ENCODE peak calls at places on chromosomes 4 and X, in four cellular contexts. U is IMR-90, T is mesendoderm, A is trophoblast cell. F is an unnamed sample.

GRCh38 chrX:5971300-5971699 is 257.4 kb downstream of the NLGN4X start:
- DNase-seq in A (no peak), U (no peak), T (no peak), F (no peak)

GRCh38 chr4:128847074-128847724 is 37.7 kb downstream of the JADE1 start:
- DNase-seq in U (peak), T (no peak), A (peak), F (no peak)

GRCh38 chr4:121212801-121213200 is 48.7 kb upstream of the TNIP3 start:
- DNase-seq in U (no peak), A (no peak), T (no peak), F (no peak)

GRCh38 chr4:140426610-140427103 is 791 bp downstream of the CLGN start:
- DNase-seq in A (no peak), T (peak), U (no peak), F (no peak)

GRCh38 chrX:134780908-134781307 is 122.6 kb upstream of the PLAC1 start:
- DNase-seq in U (no peak), T (no peak), A (peak), F (no peak)

GRCh38 chr4:135201081-135201480 is 999.5 kb upstream of the PABPC4L start:
- DNase-seq in A (no peak), T (no peak), U (peak), F (no peak)

GRCh38 chr4:87530868-87531267 is 1.7 kb upstream of the SPARCL1 start:
- DNase-seq in A (no peak), T (no peak), U (peak), F (no peak)

GRCh38 chr4:14583331-14583730 is 418.9 kb upstream of the CPEB2 start:
- DNase-seq in A (no peak), T (no peak), U (no peak), F (no peak)

GRCh38 chrX:119871599-119872395 is at the start of the genes NDUFA1 and RNF113A:
- DNase-seq in U (peak), A (peak), T (peak), F (peak)

GRCh38 chrX:49155243-49155899 is 7.2 kb upstream of the MAGIX start:
- DNase-seq in A (peak), T (peak), U (peak), F (peak)

GRCh38 chrX:153882086-153882498 is 3.9 kb downstream of the L1CAM start:
- DNase-seq in T (no peak), A (no peak), U (peak), F (peak)

GRCh38 chr4:48939785-48940184 is 33.2 kb upstream of the OCIAD2 start:
- DNase-seq in U (peak), T (peak), A (peak), F (peak)

GRCh38 chrX:153968754-153969124 is 2.9 kb downstream of the HCFC1 start:
- DNase-seq in A (no peak), T (peak), U (no peak), F (no peak)

GRCh38 chr4:7785017-7785416 is 154.6 kb downstream of the AFAP1 start:
- DNase-seq in U (peak), T (no peak), A (peak), F (no peak)

GRCh38 chrX:65971151-65971550 is 68.7 kb downstream of the VSIG4 start:
- DNase-seq in A (no peak), T (no peak), U (no peak), F (no peak)
- H4K8ac ChIP-seq in A (no peak), T (no peak), U (no peak), F (no peak)

DNA sequence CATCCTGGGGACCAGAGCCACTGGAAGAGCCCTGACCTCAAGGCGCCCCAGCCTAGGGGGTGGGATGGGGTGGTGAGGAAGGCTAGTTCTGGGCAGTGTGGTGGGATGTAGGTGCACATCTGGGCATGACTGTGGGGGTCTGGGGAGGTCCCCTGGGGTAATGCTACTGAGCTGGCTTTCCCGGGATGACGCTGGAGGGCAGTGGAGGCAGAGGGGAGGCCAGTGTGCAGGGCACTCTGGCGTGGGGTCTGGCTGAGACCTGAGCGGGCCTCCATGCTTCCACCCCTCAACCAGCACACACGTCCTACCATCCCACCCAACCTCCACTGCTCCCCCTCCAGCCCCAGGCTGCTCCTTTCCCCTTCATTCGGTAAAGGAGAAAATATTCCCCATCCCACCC is 4.8 kb upstream of the SH3BP2 start:
- DNase-seq in U (no peak), T (no peak), A (no peak), F (no peak)
- H4K8ac ChIP-seq in U (no peak), T (no peak), A (no peak), F (no peak)

DNA sequence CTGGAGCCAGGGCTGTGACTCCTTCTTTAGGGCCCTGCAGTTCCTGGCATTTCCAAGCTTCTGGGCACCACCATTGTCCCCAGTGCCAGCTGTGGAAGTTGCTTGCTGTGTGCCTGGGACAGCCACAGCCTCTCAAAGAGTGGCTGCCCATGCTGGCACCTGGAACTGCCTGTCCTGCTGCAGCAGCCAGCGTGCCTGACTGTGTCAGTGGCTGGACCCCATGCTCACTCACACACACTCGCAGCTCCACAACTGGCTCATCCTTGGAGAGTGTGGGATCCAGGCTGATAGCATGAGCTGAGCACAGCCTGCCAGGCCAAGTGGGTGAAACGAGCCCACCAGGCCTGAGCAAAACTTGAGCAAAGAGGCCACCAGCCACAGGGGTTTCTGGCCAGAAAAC is 1107.6 kb downstream of the C4orf33 start:
- DNase-seq in A (no peak), T (no peak), U (no peak), F (no peak)
- H4K8ac ChIP-seq in A (no peak), T (no peak), U (no peak), F (no peak)

DNA sequence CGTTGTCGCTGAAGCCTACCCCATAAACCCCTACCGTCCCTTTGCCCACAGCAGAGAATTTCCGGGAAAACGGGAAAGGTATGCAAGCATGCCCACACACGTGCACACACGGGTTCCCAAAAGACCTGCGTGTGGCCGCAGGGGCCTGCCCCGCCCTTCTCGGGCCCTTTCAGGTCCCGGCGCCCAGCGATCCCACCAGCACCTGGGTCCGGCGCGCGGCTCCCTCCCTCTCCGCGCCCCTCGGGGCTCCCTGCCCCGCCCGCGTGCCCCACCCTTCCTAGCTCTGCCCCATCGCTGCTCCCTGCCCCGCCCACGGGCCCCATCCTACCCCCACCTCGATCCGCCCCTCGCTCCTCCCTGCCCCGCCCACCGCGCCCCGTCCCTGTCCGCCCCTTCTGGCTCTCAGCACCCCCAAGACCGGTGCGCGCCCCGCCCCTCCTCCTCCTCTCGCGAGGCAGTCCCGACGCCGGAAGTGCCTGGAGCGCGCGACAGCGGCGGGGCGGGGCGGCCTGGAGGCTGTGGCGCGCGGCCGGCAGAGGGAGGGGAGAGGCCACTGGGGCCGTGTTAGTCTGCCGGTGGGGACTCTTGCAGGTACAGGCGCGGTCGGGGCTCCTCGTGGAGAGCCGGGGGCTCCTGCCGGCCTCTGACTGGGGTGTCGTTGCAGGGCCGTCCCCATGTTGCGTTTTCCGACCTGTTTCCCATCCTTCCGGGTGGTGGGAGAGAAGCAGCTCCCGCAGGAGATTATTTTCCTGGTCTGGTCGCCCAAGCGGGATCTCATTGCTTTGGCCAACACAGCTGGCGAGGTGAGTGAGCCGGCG is at the start of gene ANAPC4:
- DNase-seq in U (peak), A (peak), T (peak), F (peak)
- H4K8ac ChIP-seq in U (peak), A (peak), T (peak), F (peak)

DNA sequence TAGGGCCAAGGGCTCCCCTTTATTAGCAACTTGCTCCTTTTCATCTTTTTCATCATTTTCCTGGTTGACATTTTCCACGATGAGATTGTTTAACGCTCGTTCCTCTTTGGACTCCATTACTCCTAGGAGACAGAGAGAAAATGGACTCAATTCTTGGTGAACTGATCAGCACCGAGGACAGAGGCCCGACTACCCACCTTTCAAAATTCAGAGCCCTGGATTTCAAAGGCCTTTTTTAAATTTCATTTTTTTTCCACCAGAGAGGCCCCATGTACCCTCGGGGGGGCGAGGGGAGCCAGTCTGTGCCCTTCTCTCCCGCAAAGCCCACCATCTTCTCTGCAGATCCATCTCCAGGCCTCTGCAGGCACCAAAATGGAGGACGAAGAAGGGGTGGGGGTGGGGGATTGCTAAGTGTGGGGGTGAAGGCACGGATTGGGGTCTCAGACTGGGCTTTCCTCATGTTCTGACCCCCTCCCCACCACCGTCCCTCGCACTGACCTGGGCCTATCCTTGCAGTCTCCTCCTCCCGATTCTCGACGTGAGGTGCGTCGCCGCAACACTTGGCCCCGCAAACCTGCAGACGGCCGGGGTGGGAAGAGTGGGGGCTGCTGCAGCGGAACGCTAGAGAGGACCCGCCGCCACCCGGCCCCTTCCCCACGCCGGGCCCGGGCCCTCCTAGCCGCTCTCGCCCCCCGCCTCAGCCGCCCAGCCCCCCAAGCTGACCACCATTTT is 764 bp downstream of the BEX2 start:
- DNase-seq in A (no peak), T (no peak), U (no peak), F (no peak)
- H4K8ac ChIP-seq in A (peak), T (no peak), U (no peak), F (no peak)